ENCODE peak calls at places on chromosomes 5 and 9, in five cellular contexts. One of them, this sample, is unnamed.
A peak's percentile ranks its signal among the peaks of the same experiment; 100 is the strongest.

GRCh38 chr5:108788142-108788541 is 40.4 kb downstream of the FER start:
- DNase-seq in SK-N-SH: peak; percentile 26
- DNase-seq in GM12878: no peak
- DNase-seq in K562: no peak
- DNase-seq in H1: no peak
- DNase-seq in this sample: no peak

GRCh38 chr9:98172604-98173003 is 19.8 kb downstream of the CORO2A start:
- DNase-seq in SK-N-SH: no peak
- DNase-seq in GM12878: no peak
- DNase-seq in K562: no peak
- DNase-seq in H1: no peak
- DNase-seq in this sample: peak; percentile 40

GRCh38 chr9:33718987-33719386 is 76.4 kb upstream of the PRSS3 start:
- DNase-seq in SK-N-SH: no peak
- DNase-seq in GM12878: no peak
- DNase-seq in K562: no peak
- DNase-seq in H1: no peak
- DNase-seq in this sample: no peak

GRCh38 chr9:90867101-90867500 is 65.5 kb downstream of the SYK start:
- DNase-seq in SK-N-SH: no peak
- DNase-seq in GM12878: no peak
- DNase-seq in K562: no peak
- DNase-seq in H1: no peak
- DNase-seq in this sample: no peak

GRCh38 chr5:132210944-132211343 is 16.7 kb downstream of the P4HA2 start:
- DNase-seq in SK-N-SH: no peak
- DNase-seq in GM12878: no peak
- DNase-seq in K562: no peak
- DNase-seq in H1: no peak
- DNase-seq in this sample: no peak

GRCh38 chr5:86824642-86825041 is 206.9 kb downstream of the COX7C start:
- DNase-seq in SK-N-SH: no peak
- DNase-seq in GM12878: no peak
- DNase-seq in K562: no peak
- DNase-seq in H1: no peak
- DNase-seq in this sample: no peak

GRCh38 chr9:20302229-20302628 is 320.1 kb downstream of the MLLT3 start:
- DNase-seq in SK-N-SH: no peak
- DNase-seq in GM12878: no peak
- DNase-seq in K562: no peak
- DNase-seq in H1: no peak
- DNase-seq in this sample: no peak

GRCh38 chr9:85741112-85741874 is 461 bp downstream of the AGTPBP1 start:
- DNase-seq in SK-N-SH: peak; percentile 78
- DNase-seq in GM12878: no peak
- DNase-seq in K562: peak; percentile 15
- DNase-seq in H1: no peak
- DNase-seq in this sample: peak; percentile 67

GRCh38 chr9:24333629-24334028 is 212.1 kb downstream of the IZUMO3 start:
- DNase-seq in SK-N-SH: no peak
- DNase-seq in GM12878: no peak
- DNase-seq in K562: no peak
- DNase-seq in H1: no peak
- DNase-seq in this sample: no peak

GRCh38 chr5:1892685-1893445 is 10.1 kb upstream of the IRX4 start:
- DNase-seq in SK-N-SH: no peak
- DNase-seq in GM12878: no peak
- DNase-seq in K562: no peak
- DNase-seq in H1: no peak
- DNase-seq in this sample: no peak

GRCh38 chr5:119360905-119361605 is 5.2 kb downstream of the TNFAIP8 start:
- DNase-seq in SK-N-SH: no peak
- DNase-seq in GM12878: no peak
- DNase-seq in K562: no peak
- DNase-seq in H1: no peak
- DNase-seq in this sample: no peak

GRCh38 chr5:3010301-3010952 is 258.9 kb upstream of the IRX2 start:
- DNase-seq in SK-N-SH: no peak
- DNase-seq in GM12878: no peak
- DNase-seq in K562: no peak
- DNase-seq in H1: no peak
- DNase-seq in this sample: no peak

GRCh38 chr9:3401556-3401955 is 124.2 kb downstream of the RFX3 start:
- DNase-seq in SK-N-SH: no peak
- DNase-seq in GM12878: no peak
- DNase-seq in K562: no peak
- DNase-seq in H1: no peak
- DNase-seq in this sample: no peak

GRCh38 chr5:133967715-133968056 is 739 bp downstream of the C5orf15 start:
- DNase-seq in SK-N-SH: peak; percentile 26
- DNase-seq in GM12878: no peak
- DNase-seq in K562: no peak
- DNase-seq in H1: no peak
- DNase-seq in this sample: no peak

DNA sequence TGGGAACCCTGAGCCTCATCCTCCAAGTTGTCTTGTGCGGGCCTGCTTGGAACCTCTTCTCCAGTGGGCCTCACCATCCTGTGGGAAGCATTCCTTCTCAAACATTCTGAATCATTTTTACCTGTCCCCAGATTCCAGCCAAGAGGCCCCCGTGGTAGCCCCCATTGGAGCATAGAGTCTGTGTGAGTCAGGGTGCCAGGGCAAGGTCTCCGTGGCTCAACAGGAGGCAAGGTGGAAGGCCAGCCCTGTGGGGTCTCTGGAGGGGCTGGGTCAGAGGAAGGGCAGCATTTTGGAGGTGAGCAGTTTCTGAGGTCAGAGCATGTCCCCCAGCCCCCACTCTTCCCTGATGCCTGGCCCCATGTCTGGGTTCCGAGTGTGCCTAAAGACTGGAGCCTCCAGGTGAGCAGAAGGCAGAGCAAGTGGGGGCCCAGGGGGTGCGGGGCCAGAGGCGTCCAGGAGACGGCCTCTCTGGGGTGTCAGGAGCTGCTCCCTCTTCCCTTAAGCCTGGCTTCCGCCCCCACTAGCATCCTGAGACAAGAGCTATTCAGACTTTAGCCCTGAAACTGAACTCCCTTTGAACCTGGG is 2.1 kb downstream of the CACNA1B start:
- DNase-seq in SK-N-SH: no peak
- DNase-seq in GM12878: no peak
- DNase-seq in K562: no peak
- DNase-seq in H1: no peak
- DNase-seq in this sample: no peak
- TF ChIP-seq RFX5 in SK-N-SH: no peak
- TF ChIP-seq RFX5 in GM12878: no peak
- TF ChIP-seq RFX5 in K562: no peak
- TF ChIP-seq RFX5 in H1: no peak
- TF ChIP-seq RFX5 in this sample: no peak

GRCh38 chr5:139103762-139104161 is 94.4 kb downstream of the SIL1 start:
- DNase-seq in SK-N-SH: no peak
- DNase-seq in GM12878: no peak
- DNase-seq in K562: no peak
- DNase-seq in H1: no peak
- DNase-seq in this sample: no peak
- H3K79me2 ChIP-seq in SK-N-SH: no peaks in the 10 kb centered on the region
- H3K79me2 ChIP-seq in GM12878: no peaks in the 10 kb centered on the region
- H3K79me2 ChIP-seq in K562: no peaks in the 10 kb centered on the region
- H3K79me2 ChIP-seq in H1: no peaks in the 10 kb centered on the region
- H3K79me2 ChIP-seq in this sample: no peaks in the 10 kb centered on the region

GRCh38 chr5:97427235-97427634 is 244.2 kb upstream of the RIOK2 start:
- DNase-seq in SK-N-SH: no peak
- DNase-seq in GM12878: no peak
- DNase-seq in K562: no peak
- DNase-seq in H1: no peak
- DNase-seq in this sample: no peak
- TF ChIP-seq CTCF in SK-N-SH: no peak
- TF ChIP-seq CTCF in GM12878: no peak
- TF ChIP-seq CTCF in K562: no peak
- TF ChIP-seq CTCF in H1: no peak
- TF ChIP-seq CTCF in this sample: no peak

DNA sequence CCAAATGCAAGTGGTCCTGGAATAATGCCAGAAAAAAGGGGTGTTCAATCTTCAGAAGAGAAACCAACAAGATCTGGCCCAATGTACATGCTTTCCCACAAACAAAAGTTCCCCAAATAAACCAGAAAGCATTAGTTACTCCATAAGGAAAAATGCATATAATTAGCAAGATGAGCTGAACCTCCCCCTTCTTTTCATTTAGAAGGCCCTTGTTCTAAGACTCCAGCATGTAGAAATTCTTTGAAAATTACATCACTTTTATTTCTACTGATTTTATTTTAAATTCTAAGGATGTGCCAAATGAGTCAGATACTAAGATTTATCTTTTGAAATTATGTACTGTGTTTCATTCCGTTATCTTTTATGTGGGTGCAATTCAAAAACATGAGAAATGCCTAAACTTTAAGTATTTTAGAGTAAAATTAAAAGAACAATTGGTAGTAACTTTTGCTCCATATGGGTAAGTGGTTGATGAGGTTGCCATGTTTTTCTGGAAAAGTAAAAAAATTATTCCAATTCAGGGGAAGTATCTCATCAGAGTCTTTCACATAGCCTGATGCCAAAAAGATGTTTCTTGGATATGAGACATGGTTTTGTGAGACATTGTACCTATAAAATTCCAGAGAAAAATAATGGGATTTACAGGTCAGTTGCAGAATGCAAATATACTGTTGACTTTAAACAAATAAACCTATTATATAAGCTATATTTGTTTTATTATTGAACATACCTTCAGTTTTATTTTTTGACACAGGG is 106.5 kb upstream of the CCDC112 start:
- DNase-seq in SK-N-SH: no peak
- DNase-seq in GM12878: no peak
- DNase-seq in K562: no peak
- DNase-seq in H1: no peak
- DNase-seq in this sample: no peak
- TF ChIP-seq RFX5 in SK-N-SH: no peak
- TF ChIP-seq RFX5 in GM12878: no peak
- TF ChIP-seq RFX5 in K562: no peak
- TF ChIP-seq RFX5 in H1: no peak
- TF ChIP-seq RFX5 in this sample: no peak

GRCh38 chr5:156438076-156438475 is 111.1 kb downstream of the SGCD start:
- DNase-seq in SK-N-SH: no peak
- DNase-seq in GM12878: no peak
- DNase-seq in K562: no peak
- DNase-seq in H1: no peak
- DNase-seq in this sample: no peak

GRCh38 chr5:156431956-156432829 is 105.2 kb downstream of the SGCD start:
- DNase-seq in SK-N-SH: no peak
- DNase-seq in GM12878: no peak
- DNase-seq in K562: no peak
- DNase-seq in H1: peak; percentile 9
- DNase-seq in this sample: no peak

GRCh38 chr5:156432830-156433105 is 105.8 kb downstream of the SGCD start:
- DNase-seq in SK-N-SH: no peak
- DNase-seq in GM12878: no peak
- DNase-seq in K562: no peak
- DNase-seq in H1: no peak
- DNase-seq in this sample: no peak

GRCh38 chr5:156435101-156435500 is 108.1 kb downstream of the SGCD start:
- DNase-seq in SK-N-SH: no peak
- DNase-seq in GM12878: no peak
- DNase-seq in K562: no peak
- DNase-seq in H1: no peak
- DNase-seq in this sample: no peak
- H3K79me2 ChIP-seq in SK-N-SH: no peaks in the 10 kb centered on the region
- H3K79me2 ChIP-seq in GM12878: no peaks in the 10 kb centered on the region
- H3K79me2 ChIP-seq in K562: no peaks in the 10 kb centered on the region
- H3K79me2 ChIP-seq in H1: no peaks in the 10 kb centered on the region
- H3K79me2 ChIP-seq in this sample: no peaks in the 10 kb centered on the region

GRCh38 chr5:348726-349125 is 27.2 kb downstream of the AHRR start:
- DNase-seq in SK-N-SH: no peak
- DNase-seq in GM12878: no peak
- DNase-seq in K562: peak; percentile 6
- DNase-seq in H1: no peak
- DNase-seq in this sample: no peak

GRCh38 chr5:351911-352225 is 30.4 kb downstream of the AHRR start:
- DNase-seq in SK-N-SH: no peak
- DNase-seq in GM12878: no peak
- DNase-seq in K562: no peak
- DNase-seq in H1: no peak
- DNase-seq in this sample: no peak

GRCh38 chr5:351084-351910 is 29.8 kb downstream of the AHRR start:
- DNase-seq in SK-N-SH: no peak
- DNase-seq in GM12878: no peak
- DNase-seq in K562: no peak
- DNase-seq in H1: no peak
- DNase-seq in this sample: no peak

GRCh38 chr5:347712-348284 is 26.3 kb downstream of the AHRR start:
- DNase-seq in SK-N-SH: no peak
- DNase-seq in GM12878: no peak
- DNase-seq in K562: no peak
- DNase-seq in H1: no peak
- DNase-seq in this sample: no peak

GRCh38 chr5:350355-350754 is 28.8 kb downstream of the AHRR start:
- DNase-seq in SK-N-SH: peak; percentile 42
- DNase-seq in GM12878: no peak
- DNase-seq in K562: peak; percentile 53
- DNase-seq in H1: no peak
- DNase-seq in this sample: peak; percentile 9
- TF ChIP-seq CTCF in SK-N-SH: peak; percentile 7
- TF ChIP-seq CTCF in GM12878: no peak
- TF ChIP-seq CTCF in K562: peak; percentile 62
- TF ChIP-seq CTCF in H1: peak; percentile 89
- TF ChIP-seq CTCF in this sample: peak; percentile 34

GRCh38 chr5:91848453-91848852 is 465.3 kb upstream of the ARRDC3 start:
- DNase-seq in SK-N-SH: no peak
- DNase-seq in GM12878: no peak
- DNase-seq in K562: no peak
- DNase-seq in H1: no peak
- DNase-seq in this sample: peak; percentile 2
- TF ChIP-seq RFX5 in SK-N-SH: no peak
- TF ChIP-seq RFX5 in GM12878: no peak
- TF ChIP-seq RFX5 in K562: no peak
- TF ChIP-seq RFX5 in H1: no peak
- TF ChIP-seq RFX5 in this sample: no peak

GRCh38 chr5:173910215-173910614 is 22.1 kb downstream of the CPEB4 start:
- DNase-seq in SK-N-SH: no peak
- DNase-seq in GM12878: no peak
- DNase-seq in K562: no peak
- DNase-seq in H1: no peak
- DNase-seq in this sample: no peak
- H3K79me2 ChIP-seq in SK-N-SH: peaks cover 55% of the 10 kb centered on the region
- H3K79me2 ChIP-seq in GM12878: peaks cover 49% of the 10 kb centered on the region
- H3K79me2 ChIP-seq in K562: peaks cover 50% of the 10 kb centered on the region
- H3K79me2 ChIP-seq in H1: no peaks in the 10 kb centered on the region
- H3K79me2 ChIP-seq in this sample: peaks cover 42% of the 10 kb centered on the region

GRCh38 chr5:112848116-112848811 is 12.8 kb upstream of the SRP19 start:
- DNase-seq in SK-N-SH: peak; percentile 32
- DNase-seq in GM12878: peak; percentile 51
- DNase-seq in K562: peak; percentile 59
- DNase-seq in H1: no peak
- DNase-seq in this sample: peak; percentile 76

GRCh38 chr5:112847306-112847705 is 13.8 kb upstream of the SRP19 start:
- DNase-seq in SK-N-SH: no peak
- DNase-seq in GM12878: no peak
- DNase-seq in K562: no peak
- DNase-seq in H1: no peak
- DNase-seq in this sample: no peak

GRCh38 chr5:112849912-112850311 is 11.2 kb upstream of the SRP19 start:
- DNase-seq in SK-N-SH: no peak
- DNase-seq in GM12878: no peak
- DNase-seq in K562: no peak
- DNase-seq in H1: no peak
- DNase-seq in this sample: no peak

GRCh38 chr5:112846556-112846955 is 14.5 kb upstream of the SRP19 start:
- DNase-seq in SK-N-SH: no peak
- DNase-seq in GM12878: no peak
- DNase-seq in K562: no peak
- DNase-seq in H1: no peak
- DNase-seq in this sample: no peak

GRCh38 chr5:112844489-112844888 is 16.6 kb upstream of the SRP19 start:
- DNase-seq in SK-N-SH: no peak
- DNase-seq in GM12878: no peak
- DNase-seq in K562: no peak
- DNase-seq in H1: no peak
- DNase-seq in this sample: no peak
- TF ChIP-seq CTCF in SK-N-SH: no peak
- TF ChIP-seq CTCF in GM12878: no peak
- TF ChIP-seq CTCF in K562: no peak
- TF ChIP-seq CTCF in H1: no peak
- TF ChIP-seq CTCF in this sample: no peak

This sample was measured in HepG2.